ENCODE peak calls at places on chromosome 5, in eight cellular contexts. One of them, this sample, is unnamed.
A peak's percentile ranks its signal among the peaks of the same experiment; 100 is the strongest.

GRCh38 chr5:172098883-172099282 is 89.1 kb downstream of the STK10 start:
- DNase-seq in mucosa of descending colon: no peak
- DNase-seq in BJ: no peak
- DNase-seq in adrenal gland: no peak
- DNase-seq in HCT116: no peak
- DNase-seq in fibroblast of pulmonary artery: no peak
- DNase-seq in nephron progenitor cell: no peak
- DNase-seq in AG09319: no peak
- DNase-seq in this sample: no peak

GRCh38 chr5:78162253-78162862 is 132.1 kb downstream of the AP3B1 start:
- DNase-seq in mucosa of descending colon: no peak
- DNase-seq in BJ: no peak
- DNase-seq in adrenal gland: no peak
- DNase-seq in HCT116: peak; percentile 41
- DNase-seq in fibroblast of pulmonary artery: peak; percentile 61
- DNase-seq in nephron progenitor cell: peak; percentile 8
- DNase-seq in AG09319: no peak
- DNase-seq in this sample: peak; percentile 55

GRCh38 chr5:14743601-14744295 is 79.2 kb downstream of the OTULIN start:
- DNase-seq in mucosa of descending colon: no peak
- DNase-seq in BJ: peak; percentile 42
- DNase-seq in adrenal gland: no peak
- DNase-seq in HCT116: no peak
- DNase-seq in fibroblast of pulmonary artery: peak; percentile 28
- DNase-seq in nephron progenitor cell: no peak
- DNase-seq in AG09319: no peak
- DNase-seq in this sample: peak; percentile 34

GRCh38 chr5:102719886-102720285 is 35.2 kb upstream of the PAM start:
- DNase-seq in mucosa of descending colon: no peak
- DNase-seq in BJ: no peak
- DNase-seq in adrenal gland: no peak
- DNase-seq in HCT116: no peak
- DNase-seq in fibroblast of pulmonary artery: no peak
- DNase-seq in nephron progenitor cell: no peak
- DNase-seq in AG09319: no peak
- DNase-seq in this sample: no peak

GRCh38 chr5:90170231-90170630 is 239.3 kb downstream of the CETN3 start:
- DNase-seq in mucosa of descending colon: no peak
- DNase-seq in BJ: no peak
- DNase-seq in adrenal gland: no peak
- DNase-seq in HCT116: no peak
- DNase-seq in fibroblast of pulmonary artery: no peak
- DNase-seq in nephron progenitor cell: no peak
- DNase-seq in AG09319: no peak
- DNase-seq in this sample: no peak

GRCh38 chr5:173782671-173783101 is 105.5 kb upstream of the CPEB4 start:
- DNase-seq in mucosa of descending colon: no peak
- DNase-seq in BJ: no peak
- DNase-seq in adrenal gland: no peak
- DNase-seq in HCT116: no peak
- DNase-seq in fibroblast of pulmonary artery: no peak
- DNase-seq in nephron progenitor cell: no peak
- DNase-seq in AG09319: no peak
- DNase-seq in this sample: no peak

GRCh38 chr5:136769900-136770684 is 404.7 kb upstream of the TRPC7 start:
- DNase-seq in mucosa of descending colon: peak; percentile 41
- DNase-seq in BJ: no peak
- DNase-seq in adrenal gland: peak; percentile 75
- DNase-seq in HCT116: peak; percentile 33
- DNase-seq in fibroblast of pulmonary artery: peak; percentile 79
- DNase-seq in nephron progenitor cell: peak; percentile 80
- DNase-seq in AG09319: peak; percentile 38
- DNase-seq in this sample: peak; percentile 89

GRCh38 chr5:152532714-152533113 is 127.6 kb upstream of the NMUR2 start:
- DNase-seq in mucosa of descending colon: no peak
- DNase-seq in BJ: peak; percentile 9
- DNase-seq in adrenal gland: no peak
- DNase-seq in HCT116: peak; percentile 42
- DNase-seq in fibroblast of pulmonary artery: peak; percentile 74
- DNase-seq in nephron progenitor cell: peak; percentile 13
- DNase-seq in AG09319: peak; percentile 18
- DNase-seq in this sample: peak; percentile 75

GRCh38 chr5:37667846-37668245 is 172.0 kb downstream of the GDNF start:
- DNase-seq in mucosa of descending colon: no peak
- DNase-seq in BJ: no peak
- DNase-seq in adrenal gland: no peak
- DNase-seq in HCT116: no peak
- DNase-seq in fibroblast of pulmonary artery: no peak
- DNase-seq in nephron progenitor cell: no peak
- DNase-seq in AG09319: no peak
- DNase-seq in this sample: no peak

GRCh38 chr5:168833936-168834335 is 254.8 kb upstream of the PANK3 start:
- DNase-seq in mucosa of descending colon: no peak
- DNase-seq in BJ: no peak
- DNase-seq in adrenal gland: no peak
- DNase-seq in HCT116: no peak
- DNase-seq in fibroblast of pulmonary artery: no peak
- DNase-seq in nephron progenitor cell: no peak
- DNase-seq in AG09319: no peak
- DNase-seq in this sample: no peak

GRCh38 chr5:10724799-10725507 is 36.1 kb downstream of the DAP start:
- DNase-seq in mucosa of descending colon: no peak
- DNase-seq in BJ: no peak
- DNase-seq in adrenal gland: peak; percentile 81
- DNase-seq in HCT116: peak; percentile 75
- DNase-seq in fibroblast of pulmonary artery: peak; percentile 90
- DNase-seq in nephron progenitor cell: no peak
- DNase-seq in AG09319: no peak
- DNase-seq in this sample: peak; percentile 82

GRCh38 chr5:167861134-167861930 is 430.1 kb upstream of the WWC1 start:
- DNase-seq in mucosa of descending colon: no peak
- DNase-seq in BJ: no peak
- DNase-seq in adrenal gland: no peak
- DNase-seq in HCT116: no peak
- DNase-seq in fibroblast of pulmonary artery: peak; percentile 39
- DNase-seq in nephron progenitor cell: peak; percentile 80
- DNase-seq in AG09319: no peak
- DNase-seq in this sample: peak; percentile 66

GRCh38 chr5:113487411-113487778 is 858 bp downstream of the MCC start:
- DNase-seq in mucosa of descending colon: no peak
- DNase-seq in BJ: no peak
- DNase-seq in adrenal gland: no peak
- DNase-seq in HCT116: peak; percentile 15
- DNase-seq in fibroblast of pulmonary artery: peak; percentile 30
- DNase-seq in nephron progenitor cell: peak; percentile 36
- DNase-seq in AG09319: no peak
- DNase-seq in this sample: peak; percentile 43

GRCh38 chr5:161544350-161544765 is 2.2 kb downstream of the GABRB2 start:
- DNase-seq in mucosa of descending colon: no peak
- DNase-seq in BJ: no peak
- DNase-seq in adrenal gland: peak; percentile 62
- DNase-seq in HCT116: peak; percentile 2
- DNase-seq in fibroblast of pulmonary artery: peak; percentile 55
- DNase-seq in nephron progenitor cell: peak; percentile 69
- DNase-seq in AG09319: no peak
- DNase-seq in this sample: peak; percentile 72

GRCh38 chr5:6450235-6450860 is 1.7 kb downstream of the UBE2QL1 start:
- DNase-seq in mucosa of descending colon: no peak
- DNase-seq in BJ: no peak
- DNase-seq in adrenal gland: no peak
- DNase-seq in HCT116: no peak
- DNase-seq in fibroblast of pulmonary artery: no peak
- DNase-seq in nephron progenitor cell: no peak
- DNase-seq in AG09319: no peak
- DNase-seq in this sample: no peak

GRCh38 chr5:98309785-98310566 is 463.5 kb upstream of the RGMB start:
- DNase-seq in mucosa of descending colon: no peak
- DNase-seq in BJ: peak; percentile 95
- DNase-seq in adrenal gland: no peak
- DNase-seq in HCT116: peak; percentile 50
- DNase-seq in fibroblast of pulmonary artery: peak; percentile 95
- DNase-seq in nephron progenitor cell: no peak
- DNase-seq in AG09319: peak; percentile 69
- DNase-seq in this sample: peak; percentile 77
- TF ChIP-seq CTCF in mucosa of descending colon: no peak
- TF ChIP-seq CTCF in BJ: no peak
- TF ChIP-seq CTCF in adrenal gland: no peak
- TF ChIP-seq CTCF in HCT116: no peak
- TF ChIP-seq CTCF in fibroblast of pulmonary artery: no peak
- TF ChIP-seq CTCF in nephron progenitor cell: no peak
- TF ChIP-seq CTCF in AG09319: no peak
- TF ChIP-seq CTCF in this sample: no peak

GRCh38 chr5:64206653-64207052 is 41.0 kb downstream of the RNF180 start:
- DNase-seq in mucosa of descending colon: no peak
- DNase-seq in BJ: no peak
- DNase-seq in adrenal gland: no peak
- DNase-seq in HCT116: no peak
- DNase-seq in fibroblast of pulmonary artery: no peak
- DNase-seq in nephron progenitor cell: no peak
- DNase-seq in AG09319: no peak
- DNase-seq in this sample: no peak
- TF ChIP-seq CTCF in mucosa of descending colon: no peak
- TF ChIP-seq CTCF in BJ: no peak
- TF ChIP-seq CTCF in adrenal gland: no peak
- TF ChIP-seq CTCF in HCT116: no peak
- TF ChIP-seq CTCF in fibroblast of pulmonary artery: no peak
- TF ChIP-seq CTCF in nephron progenitor cell: no peak
- TF ChIP-seq CTCF in AG09319: no peak
- TF ChIP-seq CTCF in this sample: no peak

GRCh38 chr5:55072668-55073067 is 29.8 kb upstream of the GZMA start:
- DNase-seq in mucosa of descending colon: no peak
- DNase-seq in BJ: no peak
- DNase-seq in adrenal gland: no peak
- DNase-seq in HCT116: no peak
- DNase-seq in fibroblast of pulmonary artery: no peak
- DNase-seq in nephron progenitor cell: no peak
- DNase-seq in AG09319: no peak
- DNase-seq in this sample: no peak
- TF ChIP-seq CTCF in mucosa of descending colon: no peak
- TF ChIP-seq CTCF in BJ: no peak
- TF ChIP-seq CTCF in adrenal gland: no peak
- TF ChIP-seq CTCF in HCT116: no peak
- TF ChIP-seq CTCF in fibroblast of pulmonary artery: no peak
- TF ChIP-seq CTCF in nephron progenitor cell: no peak
- TF ChIP-seq CTCF in AG09319: no peak
- TF ChIP-seq CTCF in this sample: no peak

DNA sequence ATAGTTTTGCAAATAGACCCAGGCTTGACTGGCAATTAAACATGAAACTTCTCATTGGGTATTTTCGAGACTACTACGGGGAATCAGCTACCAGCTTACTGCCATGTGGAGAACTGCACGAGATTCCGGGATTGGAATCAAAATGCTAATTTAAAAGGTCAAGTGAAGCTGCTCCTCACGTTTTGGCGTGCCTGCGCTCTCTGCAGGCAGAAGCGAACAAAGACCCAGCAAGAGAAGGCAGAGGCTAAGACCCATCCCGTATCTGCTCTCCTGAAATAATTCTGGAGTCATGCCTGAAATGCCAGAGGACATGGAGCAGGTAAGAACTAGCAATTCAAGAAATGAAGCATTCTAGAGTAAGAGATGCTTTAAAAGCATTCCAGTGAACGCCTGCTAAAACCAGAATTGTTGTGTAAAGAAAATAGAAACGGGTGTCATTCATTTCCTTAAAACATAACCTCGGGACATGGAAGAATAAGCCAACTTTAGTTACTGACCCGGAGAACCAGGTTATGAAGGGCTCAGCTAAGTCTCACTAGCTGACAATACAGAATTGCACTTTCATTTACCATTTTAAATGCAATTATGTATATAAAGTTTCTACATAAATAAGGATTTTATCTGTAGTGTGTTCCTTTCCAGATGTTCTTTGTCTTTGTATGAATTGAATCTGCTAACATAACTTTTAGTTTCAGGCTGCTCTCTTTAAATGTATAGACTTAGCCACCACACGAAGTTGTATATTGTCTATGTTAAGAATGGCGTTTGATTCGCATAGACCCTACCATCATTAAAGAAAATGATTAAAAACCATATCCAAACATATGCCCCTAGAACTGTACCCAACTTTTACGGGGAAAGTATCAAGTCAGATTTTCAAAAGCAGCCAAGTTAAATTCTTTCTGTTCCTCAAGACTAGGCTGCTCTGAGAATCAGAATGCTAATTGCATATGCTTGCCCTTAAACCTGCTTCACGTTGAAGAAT is 2.0 kb upstream of the MAT2B start:
- DNase-seq in mucosa of descending colon: peak; percentile 70
- DNase-seq in BJ: peak; percentile 54
- DNase-seq in adrenal gland: peak; percentile 82
- DNase-seq in HCT116: peak; percentile 69
- DNase-seq in fibroblast of pulmonary artery: peak; percentile 84
- DNase-seq in nephron progenitor cell: peak; percentile 40
- DNase-seq in AG09319: peak; percentile 75
- DNase-seq in this sample: peak; percentile 92
- TF ChIP-seq CTCF in mucosa of descending colon: no peak
- TF ChIP-seq CTCF in BJ: peak; percentile 60
- TF ChIP-seq CTCF in adrenal gland: no peak
- TF ChIP-seq CTCF in HCT116: peak; percentile 26
- TF ChIP-seq CTCF in fibroblast of pulmonary artery: peak; percentile 48
- TF ChIP-seq CTCF in nephron progenitor cell: no peak
- TF ChIP-seq CTCF in AG09319: peak; percentile 65
- TF ChIP-seq CTCF in this sample: peak; percentile 27

GRCh38 chr5:1319436-1320343 is 24.8 kb upstream of the TERT start:
- DNase-seq in mucosa of descending colon: no peak
- DNase-seq in BJ: no peak
- DNase-seq in adrenal gland: no peak
- DNase-seq in HCT116: no peak
- DNase-seq in fibroblast of pulmonary artery: no peak
- DNase-seq in nephron progenitor cell: no peak
- DNase-seq in AG09319: no peak
- DNase-seq in this sample: no peak
- TF ChIP-seq CTCF in mucosa of descending colon: no peak
- TF ChIP-seq CTCF in BJ: no peak
- TF ChIP-seq CTCF in adrenal gland: no peak
- TF ChIP-seq CTCF in HCT116: no peak
- TF ChIP-seq CTCF in fibroblast of pulmonary artery: no peak
- TF ChIP-seq CTCF in nephron progenitor cell: no peak
- TF ChIP-seq CTCF in AG09319: no peak
- TF ChIP-seq CTCF in this sample: no peak

GRCh38 chr5:85049020-85049419 is 664.3 kb upstream of the EDIL3 start:
- DNase-seq in mucosa of descending colon: no peak
- DNase-seq in BJ: no peak
- DNase-seq in adrenal gland: no peak
- DNase-seq in HCT116: peak; percentile 8
- DNase-seq in fibroblast of pulmonary artery: peak; percentile 51
- DNase-seq in nephron progenitor cell: peak; percentile 3
- DNase-seq in AG09319: no peak
- DNase-seq in this sample: peak; percentile 3
- TF ChIP-seq CTCF in mucosa of descending colon: no peak
- TF ChIP-seq CTCF in BJ: no peak
- TF ChIP-seq CTCF in adrenal gland: peak; percentile 48
- TF ChIP-seq CTCF in HCT116: peak; percentile 18
- TF ChIP-seq CTCF in fibroblast of pulmonary artery: peak; percentile 23
- TF ChIP-seq CTCF in nephron progenitor cell: peak; percentile 48
- TF ChIP-seq CTCF in AG09319: no peak
- TF ChIP-seq CTCF in this sample: peak; percentile 14